ENCODE peak calls at places on chromosomes 7 and 10, in five cellular contexts. O is nephron progenitor cell, F is cardiac muscle cell, P is BJ, N is adrenal gland. X is an unnamed sample.
A peak's percentile ranks its signal among the peaks of the same experiment; 100 is the strongest.

GRCh38 chr10:86167762-86168128 is 198.8 kb downstream of the GRID1 start:
- DNase-seq in O (no peak), F (no peak), P (no peak), N (no peak), X (no peak)

GRCh38 chr10:132443605-132443997 is 46.6 kb downstream of the PWWP2B start:
- DNase-seq in O (no peak), F (peak; percentile 50), P (no peak), N (peak; percentile 77), X (no peak)

GRCh38 chr10:38047666-38048065 is 37.2 kb downstream of the ZNF33A start:
- DNase-seq in O (no peak), F (peak; percentile 21), P (no peak), N (no peak), X (no peak)

GRCh38 chr7:68411742-68412141 is 1186.5 kb upstream of the AUTS2 start:
- DNase-seq in O (no peak), F (no peak), P (no peak), N (no peak), X (no peak)

GRCh38 chr10:46992794-46993552 is 81.7 kb downstream of the PTPN20 start:
- DNase-seq in O (no peak), F (peak; percentile 79), P (no peak), N (peak; percentile 61), X (no peak)

GRCh38 chr7:132249591-132249971 is 326.7 kb downstream of the PLXNA4 start:
- DNase-seq in O (no peak), F (peak; percentile 40), P (no peak), N (no peak), X (no peak)

GRCh38 chr7:831596-832291 is 532 bp upstream of the SUN1 start:
- DNase-seq in O (no peak), F (peak; percentile 86), P (peak; percentile 85), N (peak; percentile 78), X (no peak)

GRCh38 chr10:31871266-31871887 is 57.3 kb downstream of the ARHGAP12 start:
- DNase-seq in O (no peak), F (no peak), P (no peak), N (no peak), X (no peak)

GRCh38 chr10:55024718-55025117 is 223.7 kb upstream of the PCDH15 start:
- DNase-seq in O (no peak), F (no peak), P (no peak), N (peak; percentile 58), X (no peak)

GRCh38 chr10:92640110-92640509 is 47.2 kb downstream of the KIF11 start:
- DNase-seq in O (no peak), F (peak; percentile 77), P (peak; percentile 9), N (no peak), X (no peak)

GRCh38 chr7:131942287-131943150 is 386.1 kb upstream of the PODXL start:
- DNase-seq in O (no peak), F (no peak), P (no peak), N (no peak), X (no peak)

GRCh38 chr10:4447977-4448376 is 378.0 kb upstream of the AKR1E2 start:
- DNase-seq in O (no peak), F (peak; percentile 52), P (no peak), N (no peak), X (no peak)

GRCh38 chr10:121237718-121238117 is 360.5 kb downstream of the FGFR2 start:
- DNase-seq in O (no peak), F (no peak), P (no peak), N (no peak), X (no peak)

GRCh38 chr10:67696029-67696428 is at the start of gene CTNNA3:
- DNase-seq in O (no peak), F (peak; percentile 8), P (no peak), N (no peak), X (no peak)

GRCh38 chr10:63675171-63675570 is 154.0 kb downstream of the REEP3 start:
- DNase-seq in O (no peak), F (peak; percentile 61), P (no peak), N (no peak), X (no peak)

GRCh38 chr7:129443612-129444011 is 9.4 kb downstream of the STRIP2 start:
- DNase-seq in O (no peak), F (no peak), P (no peak), N (peak; percentile 65), X (no peak)

GRCh38 chr10:86197166-86197790 is 169.3 kb downstream of the GRID1 start:
- DNase-seq in O (no peak), F (no peak), P (no peak), N (no peak), X (no peak)

GRCh38 chr7:34844936-34845665 is 187.1 kb downstream of the NPSR1 start:
- DNase-seq in O (no peak), F (no peak), P (no peak), N (no peak), X (no peak)

GRCh38 chr7:5397657-5398237 is 25.9 kb downstream of the TNRC18 start:
- DNase-seq in O (no peak), F (no peak), P (no peak), N (no peak), X (no peak)

GRCh38 chr10:42932735-42933453 is 144.0 kb upstream of the RET start:
- DNase-seq in O (peak; percentile 84), F (no peak), P (no peak), N (no peak), X (peak; percentile 42)

GRCh38 chr10:5661043-5661442 is 5.4 kb downstream of the ASB13 start:
- DNase-seq in O (no peak), F (no peak), P (no peak), N (peak; percentile 46), X (no peak)

GRCh38 chr7:27917774-27918314 is 177.9 kb downstream of the TAX1BP1 start:
- DNase-seq in O (no peak), F (peak; percentile 58), P (no peak), N (no peak), X (no peak)

GRCh38 chr10:75773139-75773801 is 341.8 kb downstream of the LRMDA start:
- DNase-seq in O (no peak), F (peak; percentile 80), P (no peak), N (peak; percentile 61), X (no peak)

GRCh38 chr10:124619802-124620490 is 124.2 kb downstream of the FAM53B start:
- DNase-seq in O (no peak), F (no peak), P (no peak), N (no peak), X (no peak)

GRCh38 chr10:74337330-74338016 is 186.5 kb downstream of the ADK start:
- DNase-seq in O (no peak), F (no peak), P (no peak), N (no peak), X (no peak)

GRCh38 chr10:97356318-97356914 is 21.9 kb upstream of the FRAT2 start:
- DNase-seq in O (no peak), F (no peak), P (peak; percentile 37), N (no peak), X (no peak)

GRCh38 chr7:50766808-50767207 is 15.9 kb downstream of the GRB10 start:
- DNase-seq in O (no peak), F (no peak), P (no peak), N (no peak), X (no peak)

GRCh38 chr7:75688200-75689136 is 50.3 kb downstream of the HIP1 start:
- DNase-seq in O (peak; percentile 16), F (no peak), P (no peak), N (no peak), X (no peak)

GRCh38 chr10:56370217-56371113 is 9.4 kb upstream of the ZWINT start:
- DNase-seq in O (no peak), F (peak; percentile 3), P (no peak), N (no peak), X (no peak)

GRCh38 chr10:114301177-114301576 is 62.1 kb downstream of the VWA2 start:
- DNase-seq in O (no peak), F (no peak), P (no peak), N (no peak), X (no peak)

GRCh38 chr10:131474426-131474825 is 162.9 kb upstream of the TCERG1L start:
- DNase-seq in O (no peak), F (no peak), P (no peak), N (no peak), X (no peak)

GRCh38 chr10:127720903-127721302 is 16.1 kb upstream of the FOXI2 start:
- DNase-seq in O (no peak), F (no peak), P (no peak), N (no peak), X (no peak)

GRCh38 chr10:127715249-127715648 is 21.7 kb upstream of the FOXI2 start:
- DNase-seq in O (no peak), F (no peak), P (no peak), N (no peak), X (no peak)

GRCh38 chr10:127720142-127720541 is 16.8 kb upstream of the FOXI2 start:
- DNase-seq in O (no peak), F (no peak), P (no peak), N (no peak), X (no peak)

GRCh38 chr10:127715782-127716378 is 21.1 kb upstream of the FOXI2 start:
- DNase-seq in O (no peak), F (peak; percentile 27), P (no peak), N (no peak), X (no peak)
- TF ChIP-seq CTCF in O (peak; percentile 59), F (no peak), P (no peak), N (peak; percentile 38), X (peak; percentile 78)

GRCh38 chr7:151776876-151777510 is 99.9 kb downstream of the PRKAG2 start:
- DNase-seq in O (no peak), F (no peak), P (no peak), N (no peak), X (no peak)

GRCh38 chr7:151775547-151776443 is 101.1 kb downstream of the PRKAG2 start:
- DNase-seq in O (no peak), F (no peak), P (no peak), N (no peak), X (no peak)

GRCh38 chr7:151776446-151776845 is 100.5 kb downstream of the PRKAG2 start:
- DNase-seq in O (no peak), F (no peak), P (no peak), N (no peak), X (no peak)

GRCh38 chr7:151777913-151778670 is 98.8 kb downstream of the PRKAG2 start:
- DNase-seq in O (no peak), F (no peak), P (no peak), N (no peak), X (no peak)

GRCh38 chr7:151777511-151777880 is 99.4 kb downstream of the PRKAG2 start:
- DNase-seq in O (no peak), F (no peak), P (no peak), N (no peak), X (no peak)
- TF ChIP-seq CTCF in O (no peak), F (no peak), P (no peak), N (no peak), X (no peak)

GRCh38 chr7:126856691-126857291 is 395.9 kb downstream of the GRM8 start:
- DNase-seq in O (no peak), F (no peak), P (no peak), N (no peak), X (no peak)
- TF ChIP-seq CTCF in O (peak; percentile 53), F (peak; percentile 16), P (no peak), N (peak; percentile 1), X (peak; percentile 66)

DNA sequence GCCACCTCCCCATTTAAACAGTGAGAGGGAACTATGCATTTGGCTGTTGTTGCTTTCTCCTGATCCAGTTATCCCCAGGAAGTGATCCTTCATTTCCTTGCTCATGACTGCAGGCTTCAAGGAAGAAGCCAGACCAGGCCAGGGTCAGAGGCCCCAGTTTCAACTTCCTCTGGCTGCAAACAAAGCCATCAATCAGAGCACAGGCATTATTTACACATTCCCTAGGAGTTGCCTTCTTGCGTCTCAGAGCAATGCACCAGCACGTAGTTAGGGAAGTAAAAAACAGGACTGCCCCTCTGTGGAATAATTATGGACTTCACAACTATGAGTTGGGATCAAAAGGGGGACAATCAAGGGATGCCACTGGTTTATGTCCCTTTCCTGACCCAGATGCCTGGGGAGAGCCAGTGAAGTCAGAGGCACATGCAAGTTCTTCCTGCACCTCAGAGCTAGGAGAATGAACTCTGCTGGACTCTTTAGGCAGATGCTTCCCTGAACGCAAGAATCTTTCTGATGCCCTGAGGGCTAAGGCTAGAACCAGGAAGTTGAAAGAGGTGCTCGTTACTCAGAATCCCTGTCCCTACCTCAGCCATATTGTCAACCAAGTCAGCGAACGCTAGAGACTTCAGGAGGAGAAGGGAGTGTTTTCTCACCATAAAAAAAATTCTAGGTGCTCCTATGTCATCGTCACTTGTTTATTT is 359.1 kb downstream of the PRPF18 start:
- DNase-seq in O (peak; percentile 47), F (peak; percentile 29), P (no peak), N (peak; percentile 84), X (peak; percentile 17)
- TF ChIP-seq CTCF in O (no peak), F (no peak), P (no peak), N (no peak), X (no peak)